ENCODE peak calls at places on chromosome 11, in four cellular contexts. K is AG10803, X is IMR-90, I is A549. O is an unnamed sample.

GRCh38 chr11:80086496-80087055 is 645.7 kb upstream of the TENM4 start:
- DNase-seq in X (no peak), K (no peak), I (no peak), O (no peak)

GRCh38 chr11:44524751-44525171 is 40.7 kb upstream of the CD82 start:
- DNase-seq in X (peak), I (no peak), K (no peak), O (no peak)

GRCh38 chr11:61598886-61599868 is 18.3 kb upstream of the SYT7 start:
- DNase-seq in X (peak), K (peak), I (no peak), O (peak)

GRCh38 chr11:75279273-75279672 is 38.7 kb downstream of the TPBGL start:
- DNase-seq in X (peak), I (no peak), K (no peak), O (no peak)

GRCh38 chr11:7353100-7353499 is 101.4 kb downstream of the SYT9 start:
- DNase-seq in X (no peak), K (peak), I (peak), O (peak)

GRCh38 chr11:130145975-130146776 is 13.4 kb upstream of the ST14 start:
- DNase-seq in K (no peak), I (peak), X (no peak), O (peak)

GRCh38 chr11:31233425-31233824 is 136.1 kb downstream of the DCDC1 start:
- DNase-seq in I (no peak), X (no peak), K (no peak), O (peak)

GRCh38 chr11:78188809-78189724 is at the start of gene USP35:
- DNase-seq in K (no peak), X (no peak), I (no peak), O (no peak)

GRCh38 chr11:60390389-60390788 is 5.9 kb upstream of the MS4A14 start:
- DNase-seq in X (no peak), K (no peak), I (no peak), O (no peak)

GRCh38 chr11:19953909-19954308 is 206.4 kb downstream of the DBX1 start:
- DNase-seq in K (peak), I (peak), X (peak), O (peak)

GRCh38 chr11:117824571-117825537 is at the start of gene FXYD2:
- DNase-seq in X (no peak), K (no peak), I (no peak), O (peak)

GRCh38 chr11:64713031-64713780 is 9.8 kb downstream of the NRXN2 start:
- DNase-seq in I (no peak), X (peak), K (peak), O (peak)
- TF ChIP-seq CTCF in I (no peak), X (no peak), K (no peak), O (no peak)

GRCh38 chr11:2902784-2903671 is 17.5 kb upstream of the CDKN1C start:
- DNase-seq in I (no peak), X (no peak), K (no peak), O (no peak)
- H3K4me3 ChIP-seq in I (peak), X (peak), K (peak), O (peak)

DNA sequence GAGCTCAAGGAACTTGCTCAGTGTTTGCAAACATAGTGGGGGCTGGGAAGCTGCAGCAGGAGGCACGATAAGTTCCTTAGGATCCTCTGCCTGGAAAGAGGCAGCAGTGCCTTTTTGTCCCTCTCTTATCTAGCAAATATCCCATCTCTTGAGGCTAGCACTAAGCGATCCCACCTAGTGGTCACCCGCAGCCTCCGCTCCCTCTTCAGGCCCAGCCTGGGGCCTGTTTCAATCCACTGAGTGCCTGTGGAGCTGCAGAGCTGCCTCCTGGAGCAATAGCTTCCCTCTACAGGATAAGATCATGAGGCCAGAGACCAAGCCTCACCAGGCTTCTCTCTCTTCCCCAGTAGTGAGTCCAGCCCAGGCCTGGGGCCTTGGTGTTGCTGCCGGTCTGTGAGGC is 65.8 kb downstream of the SLC22A12 start:
- DNase-seq in K (no peak), X (no peak), I (no peak), O (no peak)
- TF ChIP-seq CTCF in K (no peak), X (no peak), I (no peak), O (no peak)

GRCh38 chr11:123258877-123259276 is 63.8 kb upstream of the CLMP start:
- DNase-seq in K (no peak), X (no peak), I (no peak), O (no peak)

GRCh38 chr11:123260511-123261211 is 65.6 kb upstream of the CLMP start:
- DNase-seq in K (no peak), X (no peak), I (no peak), O (peak)

GRCh38 chr11:123268118-123268517 is 73.1 kb upstream of the CLMP start:
- DNase-seq in I (no peak), K (no peak), X (no peak), O (no peak)

GRCh38 chr11:123261345-123262106 is 66.5 kb upstream of the CLMP start:
- DNase-seq in K (peak), X (peak), I (peak), O (peak)

GRCh38 chr11:123264431-123264780 is 69.4 kb upstream of the CLMP start:
- DNase-seq in X (no peak), K (no peak), I (no peak), O (no peak)
- H3K4me3 ChIP-seq in X (no peak), K (no peak), I (no peak), O (no peak)